ENCODE peak calls at places on chromosomes 3 and 15, in ten cellular contexts. N is lower lobe of right lung, U is AG04450, S is brain microvascular endothelial cell, T is thoracic aorta, H is right atrium auricular region, L is left lung, E is fibroblast of mammary gland, Q is A549, G is body of pancreas. W is an unnamed sample.
A peak's percentile ranks its signal among the peaks of the same experiment; 100 is the strongest.

GRCh38 chr3:73784647-73785420 is 160.1 kb upstream of the PDZRN3 start:
- DNase-seq in G (no peak), T (no peak), Q (no peak), U (no peak), S (no peak), E (peak; percentile 73), L (no peak), N (no peak), H (no peak), W (no peak)

GRCh38 chr15:71804226-71804625 is 6.1 kb upstream of the NR2E3 start:
- DNase-seq in L (no peak), E (no peak), N (no peak), G (no peak), S (no peak), U (no peak), H (no peak), T (no peak), Q (no peak), W (no peak)

GRCh38 chr3:158725348-158725966 is 6.8 kb downstream of the RARRES1 start:
- DNase-seq in T (peak; percentile 66), E (peak; percentile 100), Q (peak; percentile 83), L (no peak), G (no peak), S (peak; percentile 99), N (no peak), U (peak; percentile 94), H (peak; percentile 87), W (no peak)

GRCh38 chr3:66350601-66351000 is 129.8 kb downstream of the SLC25A26 start:
- DNase-seq in N (no peak), E (peak; percentile 41), G (no peak), H (no peak), T (no peak), U (no peak), Q (no peak), S (no peak), L (no peak), W (no peak)

GRCh38 chr3:149085828-149086231 is 503 bp downstream of the HLTF start:
- DNase-seq in N (no peak), G (no peak), Q (peak; percentile 57), E (peak; percentile 42), U (no peak), L (no peak), H (no peak), S (peak; percentile 28), T (no peak), W (no peak)

GRCh38 chr3:188584162-188584529 is 430.2 kb downstream of the LPP start:
- DNase-seq in T (no peak), N (no peak), S (peak; percentile 54), G (no peak), L (no peak), E (peak; percentile 85), U (no peak), Q (peak; percentile 45), H (no peak), W (peak; percentile 42)

GRCh38 chr15:39269821-39270220 is 311.1 kb upstream of the THBS1 start:
- DNase-seq in S (no peak), G (no peak), T (no peak), E (no peak), L (no peak), H (no peak), Q (no peak), U (no peak), N (no peak), W (no peak)

GRCh38 chr15:60345616-60346015 is 52.2 kb downstream of the ANXA2 start:
- DNase-seq in S (no peak), L (no peak), H (no peak), E (no peak), G (no peak), Q (no peak), N (no peak), T (no peak), U (no peak), W (no peak)

GRCh38 chr3:126454799-126455198 is 20.9 kb downstream of the ZXDC start:
- DNase-seq in E (peak; percentile 10), U (no peak), H (no peak), G (no peak), N (no peak), L (no peak), S (no peak), T (no peak), Q (no peak), W (no peak)

GRCh38 chr3:47323431-47324277 is 40.9 kb downstream of the KLHL18 start:
- DNase-seq in N (no peak), S (peak; percentile 28), H (no peak), E (peak; percentile 31), U (no peak), T (no peak), Q (no peak), G (no peak), L (no peak), W (peak; percentile 61)

GRCh38 chr3:139265131-139266016 is 78.4 kb upstream of the MRPS22 start:
- DNase-seq in U (no peak), N (no peak), Q (no peak), S (no peak), E (no peak), G (no peak), H (peak; percentile 28), L (no peak), T (no peak), W (no peak)

GRCh38 chr3:98768961-98769360 is 5.8 kb downstream of the ST3GAL6 start:
- DNase-seq in H (no peak), Q (no peak), T (no peak), S (no peak), E (no peak), N (no peak), U (no peak), G (no peak), L (no peak), W (no peak)

GRCh38 chr3:102346897-102347296 is 87.9 kb upstream of the ZPLD1 start:
- DNase-seq in E (no peak), Q (no peak), S (no peak), L (no peak), N (no peak), T (no peak), U (no peak), H (no peak), G (no peak), W (no peak)

GRCh38 chr3:126540946-126541627 is 17.1 kb downstream of the CHST13 start:
- DNase-seq in N (peak; percentile 41), S (no peak), U (no peak), E (no peak), T (no peak), Q (no peak), H (peak; percentile 36), L (peak; percentile 73), G (no peak), W (no peak)

GRCh38 chr15:35557544-35557943 is 11.6 kb upstream of the DPH6 start:
- DNase-seq in L (no peak), S (peak; percentile 90), Q (peak; percentile 48), H (no peak), E (peak; percentile 96), N (no peak), G (no peak), T (no peak), U (peak; percentile 66), W (no peak)

GRCh38 chr3:195546130-195546560 is 3.0 kb upstream of the PPP1R2 start:
- DNase-seq in U (no peak), Q (peak; percentile 60), H (peak; percentile 79), T (peak; percentile 65), G (peak; percentile 60), N (no peak), E (peak; percentile 92), L (no peak), S (peak; percentile 73), W (no peak)
- H3K4me3 ChIP-seq in U (no peak overlapping the region), Q (no peak overlapping the region), H (no peak overlapping the region), T (peak overlapping the region; percentile 53), G (no peak overlapping the region), N (no peak overlapping the region), E (no peak overlapping the region), L (no peak overlapping the region), S (no peak overlapping the region), W (no peak overlapping the region)

GRCh38 chr3:50118237-50118636 is 29.5 kb downstream of the RBM5 start:
- DNase-seq in Q (no peak), L (no peak), S (no peak), N (no peak), E (no peak), U (no peak), T (no peak), G (no peak), H (no peak), W (no peak)
- TF ChIP-seq CTCF in Q (no peak), L (no peak), S (no peak), N (no peak), E (no peak), U (no peak), T (no peak), G (no peak), H (no peak), W (no peak)

DNA sequence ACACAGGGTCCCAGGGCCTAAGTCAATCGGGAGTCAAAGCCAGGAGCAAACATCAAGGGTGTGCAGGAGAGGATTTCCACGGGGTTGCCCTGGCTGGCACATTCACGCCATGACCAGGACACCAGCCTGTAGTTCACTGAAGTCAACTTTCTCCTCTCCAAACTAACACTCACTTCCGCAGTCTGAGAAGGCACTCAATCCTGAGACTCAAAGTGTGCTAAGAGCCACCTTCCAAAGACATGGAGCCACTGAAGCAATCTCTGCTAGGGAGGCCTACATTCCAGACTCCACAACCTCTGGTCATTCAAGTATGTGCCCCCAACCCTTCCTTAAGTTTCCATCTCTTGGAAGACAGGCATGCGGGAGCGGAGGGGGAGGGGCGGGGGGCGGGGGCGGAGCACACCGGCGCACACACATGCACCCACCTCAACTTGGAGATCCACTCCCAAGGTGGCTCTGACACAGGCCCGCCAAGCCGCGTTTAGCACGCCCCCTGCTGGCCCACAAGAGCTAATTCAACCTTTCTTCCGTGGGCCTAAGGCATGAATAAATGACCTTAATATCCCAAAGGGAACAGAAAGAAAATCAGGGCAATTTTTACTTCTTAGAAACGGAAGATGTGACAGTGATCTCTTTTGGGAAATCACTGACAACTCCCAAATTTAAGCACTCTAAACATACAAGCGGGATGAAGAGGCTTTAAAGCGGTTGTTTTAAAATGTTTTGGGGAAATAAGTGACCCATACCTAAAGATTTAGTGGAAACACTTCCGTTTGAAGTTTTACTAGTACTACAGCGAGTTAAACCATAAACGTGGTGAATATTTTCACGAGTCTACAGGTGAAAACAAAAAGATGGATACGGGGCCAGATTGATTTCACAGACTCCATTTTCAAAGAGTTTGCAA is 162.5 kb upstream of the CHRNA7 start:
- DNase-seq in Q (peak; percentile 82), H (no peak), N (peak; percentile 70), L (peak; percentile 86), E (peak; percentile 56), T (no peak), G (peak; percentile 72), U (no peak), S (peak; percentile 4), W (peak; percentile 3)
- H3K4me3 ChIP-seq in Q (no peak overlapping the region), H (no peak overlapping the region), N (no peak overlapping the region), L (no peak overlapping the region), E (no peak overlapping the region), T (no peak overlapping the region), G (no peak overlapping the region), U (no peak overlapping the region), S (no peak overlapping the region), W (no peak overlapping the region)

GRCh38 chr3:173785004-173785403 is 387.5 kb downstream of the NLGN1 start:
- DNase-seq in L (no peak), Q (no peak), T (no peak), N (no peak), S (no peak), E (peak; percentile 10), G (no peak), H (no peak), U (no peak), W (no peak)

GRCh38 chr3:173793963-173794362 is 396.4 kb downstream of the NLGN1 start:
- DNase-seq in G (no peak), N (no peak), U (no peak), Q (no peak), S (no peak), H (no peak), T (no peak), E (no peak), L (no peak), W (no peak)

GRCh38 chr3:173789530-173789929 is 392.0 kb downstream of the NLGN1 start:
- DNase-seq in G (no peak), S (no peak), L (no peak), Q (no peak), H (no peak), N (no peak), U (no peak), E (peak; percentile 29), T (no peak), W (peak; percentile 1)
- TF ChIP-seq CTCF in G (no peak), S (no peak), L (no peak), Q (no peak), H (no peak), N (no peak), U (no peak), E (no peak), T (no peak), W (no peak)